ENCODE peak calls at places on chromosomes 13 and 19, in seven cellular contexts. One of them, this sample, is unnamed.

GRCh38 chr13:113954046-113954841 is 19.6 kb downstream of the C13orf46 start:
- DNase-seq in H1: no peak
- DNase-seq in HCT116: no peak
- DNase-seq in IMR-90: no peak
- DNase-seq in HepG2: no peak
- DNase-seq in A549: no peak
- DNase-seq in K562: no peak
- DNase-seq in this sample: no peak

GRCh38 chr19:38862321-38863059 is 12.7 kb upstream of the HNRNPL start:
- DNase-seq in HepG2: no peak
- DNase-seq in A549: no peak
- DNase-seq in H1: no peak
- DNase-seq in IMR-90: no peak
- DNase-seq in K562: no peak
- DNase-seq in HCT116: no peak
- DNase-seq in this sample: no peak

GRCh38 chr19:10454267-10454666 is 33.9 kb downstream of the PDE4A start:
- DNase-seq in A549: no peak
- DNase-seq in H1: peak
- DNase-seq in HCT116: no peak
- DNase-seq in HepG2: no peak
- DNase-seq in K562: peak
- DNase-seq in IMR-90: peak
- DNase-seq in this sample: no peak

GRCh38 chr19:51023946-51024345 is 2.5 kb downstream of the KLK11 start:
- DNase-seq in IMR-90: no peak
- DNase-seq in HepG2: no peak
- DNase-seq in HCT116: no peak
- DNase-seq in K562: no peak
- DNase-seq in A549: no peak
- DNase-seq in H1: no peak
- DNase-seq in this sample: no peak

GRCh38 chr19:12880551-12881171 is 588 bp downstream of the DNASE2 start:
- DNase-seq in K562: no peak
- DNase-seq in HCT116: no peak
- DNase-seq in A549: no peak
- DNase-seq in H1: no peak
- DNase-seq in HepG2: no peak
- DNase-seq in IMR-90: peak
- DNase-seq in this sample: no peak

GRCh38 chr13:30872685-30873443 is 33.2 kb upstream of the MEDAG start:
- DNase-seq in HCT116: no peak
- DNase-seq in IMR-90: peak
- DNase-seq in K562: no peak
- DNase-seq in H1: no peak
- DNase-seq in A549: no peak
- DNase-seq in HepG2: peak
- DNase-seq in this sample: no peak

GRCh38 chr19:48378194-48378570 is 13.2 kb downstream of the KDELR1 start:
- DNase-seq in A549: no peak
- DNase-seq in K562: no peak
- DNase-seq in HCT116: no peak
- DNase-seq in IMR-90: no peak
- DNase-seq in HepG2: no peak
- DNase-seq in H1: no peak
- DNase-seq in this sample: no peak

GRCh38 chr13:113625965-113626661 is 31.9 kb downstream of the ATP4B start:
- DNase-seq in IMR-90: peak
- DNase-seq in H1: no peak
- DNase-seq in HepG2: no peak
- DNase-seq in A549: no peak
- DNase-seq in K562: no peak
- DNase-seq in HCT116: no peak
- DNase-seq in this sample: no peak

GRCh38 chr13:37934339-37935191 is 65.0 kb upstream of the TRPC4 start:
- DNase-seq in IMR-90: no peak
- DNase-seq in HCT116: no peak
- DNase-seq in A549: no peak
- DNase-seq in HepG2: no peak
- DNase-seq in K562: no peak
- DNase-seq in H1: peak
- DNase-seq in this sample: no peak

GRCh38 chr19:1266818-1267440 is 2.2 kb upstream of the CIRBP start:
- DNase-seq in IMR-90: no peak
- DNase-seq in H1: peak
- DNase-seq in A549: peak
- DNase-seq in K562: peak
- DNase-seq in HepG2: no peak
- DNase-seq in HCT116: no peak
- DNase-seq in this sample: no peak

GRCh38 chr13:30850867-30851211 is 55.2 kb upstream of the MEDAG start:
- DNase-seq in H1: no peak
- DNase-seq in K562: no peak
- DNase-seq in HCT116: no peak
- DNase-seq in HepG2: peak
- DNase-seq in A549: no peak
- DNase-seq in IMR-90: no peak
- DNase-seq in this sample: no peak

GRCh38 chr13:98940325-98940724 is 37.5 kb downstream of the DOCK9 start:
- DNase-seq in IMR-90: no peak
- DNase-seq in A549: no peak
- DNase-seq in HCT116: no peak
- DNase-seq in H1: no peak
- DNase-seq in HepG2: no peak
- DNase-seq in K562: no peak
- DNase-seq in this sample: no peak

GRCh38 chr19:18726417-18726767 is 42.9 kb downstream of the CRTC1 start:
- DNase-seq in HepG2: no peak
- DNase-seq in K562: no peak
- DNase-seq in HCT116: no peak
- DNase-seq in A549: no peak
- DNase-seq in H1: no peak
- DNase-seq in IMR-90: no peak
- DNase-seq in this sample: no peak

GRCh38 chr19:18729933-18730530 is 46.6 kb downstream of the CRTC1 start:
- DNase-seq in IMR-90: no peak
- DNase-seq in HepG2: no peak
- DNase-seq in H1: no peak
- DNase-seq in A549: no peak
- DNase-seq in K562: no peak
- DNase-seq in HCT116: no peak
- DNase-seq in this sample: no peak

GRCh38 chr19:18723871-18724377 is 40.4 kb downstream of the CRTC1 start:
- DNase-seq in H1: no peak
- DNase-seq in HepG2: no peak
- DNase-seq in HCT116: no peak
- DNase-seq in IMR-90: no peak
- DNase-seq in A549: no peak
- DNase-seq in K562: no peak
- DNase-seq in this sample: no peak

GRCh38 chr19:18726846-18727245 is 43.4 kb downstream of the CRTC1 start:
- DNase-seq in A549: no peak
- DNase-seq in K562: no peak
- DNase-seq in IMR-90: no peak
- DNase-seq in H1: no peak
- DNase-seq in HCT116: no peak
- DNase-seq in HepG2: no peak
- DNase-seq in this sample: no peak

DNA sequence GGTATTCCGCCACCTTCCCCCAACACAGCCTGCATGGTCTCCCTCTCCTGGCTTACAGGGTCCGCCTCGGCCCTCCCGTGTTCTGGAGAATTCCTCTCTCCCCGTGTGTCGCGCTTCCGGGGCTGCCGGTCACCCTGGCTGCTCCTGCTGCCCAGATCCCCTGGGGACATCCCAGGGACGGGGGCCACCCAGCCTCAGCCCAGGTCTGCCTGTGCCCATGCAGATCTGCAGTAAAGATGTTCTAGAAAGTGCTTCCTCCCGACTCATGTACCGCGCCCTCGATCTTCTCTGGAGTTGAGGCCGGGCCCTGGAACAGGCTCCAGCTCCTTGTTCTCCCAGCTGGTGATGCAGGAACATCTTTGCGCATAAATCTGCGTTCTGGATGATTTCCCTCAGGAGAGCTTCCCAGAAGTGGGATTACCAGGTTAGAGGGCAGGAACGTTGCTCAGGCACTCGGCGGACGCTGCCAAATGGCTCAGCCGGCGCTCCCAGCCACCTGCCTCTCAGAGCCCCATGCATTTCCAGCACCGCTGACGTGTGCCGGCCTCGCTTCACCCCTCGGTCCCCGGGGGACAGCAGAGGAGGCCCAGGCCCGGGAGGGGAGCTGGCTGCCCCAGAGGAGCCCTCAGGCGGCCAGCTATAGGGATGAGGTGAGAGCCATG is 42.4 kb downstream of the CRTC1 start:
- DNase-seq in HepG2: no peak
- DNase-seq in IMR-90: no peak
- DNase-seq in HCT116: no peak
- DNase-seq in A549: no peak
- DNase-seq in K562: no peak
- DNase-seq in H1: no peak
- DNase-seq in this sample: no peak
- TF ChIP-seq CEBPB in HepG2: no peak
- TF ChIP-seq CEBPB in IMR-90: no peak
- TF ChIP-seq CEBPB in HCT116: no peak
- TF ChIP-seq CEBPB in A549: no peak
- TF ChIP-seq CEBPB in K562: no peak
- TF ChIP-seq CEBPB in H1: no peak
- TF ChIP-seq CEBPB in this sample: no peak

GRCh38 chr13:27920677-27921420 is 1.0 kb downstream of the PDX1 start:
- DNase-seq in IMR-90: peak
- DNase-seq in HepG2: no peak
- DNase-seq in HCT116: no peak
- DNase-seq in K562: no peak
- DNase-seq in H1: peak
- DNase-seq in A549: peak
- DNase-seq in this sample: no peak

GRCh38 chr13:27919934-27920676 is at the start of gene PDX1:
- DNase-seq in A549: peak
- DNase-seq in IMR-90: no peak
- DNase-seq in H1: peak
- DNase-seq in HCT116: no peak
- DNase-seq in K562: no peak
- DNase-seq in HepG2: no peak
- DNase-seq in this sample: no peak

GRCh38 chr13:27918918-27919255 is 913 bp upstream of the PDX1 start:
- DNase-seq in HCT116: no peak
- DNase-seq in HepG2: no peak
- DNase-seq in IMR-90: no peak
- DNase-seq in K562: no peak
- DNase-seq in A549: no peak
- DNase-seq in H1: peak
- DNase-seq in this sample: no peak

GRCh38 chr13:27918041-27918917 is 1.5 kb upstream of the PDX1 start:
- DNase-seq in H1: peak
- DNase-seq in A549: no peak
- DNase-seq in K562: no peak
- DNase-seq in IMR-90: no peak
- DNase-seq in HepG2: no peak
- DNase-seq in HCT116: no peak
- DNase-seq in this sample: no peak

GRCh38 chr13:27919299-27919933 is 384 bp upstream of the PDX1 start:
- DNase-seq in K562: peak
- DNase-seq in IMR-90: no peak
- DNase-seq in HepG2: peak
- DNase-seq in H1: no peak
- DNase-seq in A549: no peak
- DNase-seq in HCT116: peak
- DNase-seq in this sample: no peak
- TF ChIP-seq CEBPB in K562: no peak
- TF ChIP-seq CEBPB in IMR-90: no peak
- TF ChIP-seq CEBPB in HepG2: no peak
- TF ChIP-seq CEBPB in H1: no peak
- TF ChIP-seq CEBPB in A549: no peak
- TF ChIP-seq CEBPB in HCT116: no peak
- TF ChIP-seq CEBPB in this sample: no peak

GRCh38 chr13:49225358-49226042 is 5.4 kb downstream of the MLNR start:
- DNase-seq in H1: no peak
- DNase-seq in IMR-90: no peak
- DNase-seq in A549: no peak
- DNase-seq in HepG2: peak
- DNase-seq in HCT116: no peak
- DNase-seq in K562: no peak
- DNase-seq in this sample: no peak
- TF ChIP-seq CEBPB in H1: peak
- TF ChIP-seq CEBPB in IMR-90: peak
- TF ChIP-seq CEBPB in A549: no peak
- TF ChIP-seq CEBPB in HepG2: peak
- TF ChIP-seq CEBPB in HCT116: no peak
- TF ChIP-seq CEBPB in K562: peak
- TF ChIP-seq CEBPB in this sample: no peak

GRCh38 chr13:45361596-45362206 is 20.7 kb upstream of the TPT1 start:
- DNase-seq in IMR-90: peak
- DNase-seq in H1: no peak
- DNase-seq in K562: peak
- DNase-seq in HCT116: peak
- DNase-seq in HepG2: no peak
- DNase-seq in A549: peak
- DNase-seq in this sample: no peak

GRCh38 chr13:45362939-45363338 is 22.0 kb upstream of the TPT1 start:
- DNase-seq in A549: no peak
- DNase-seq in H1: peak
- DNase-seq in K562: peak
- DNase-seq in HCT116: no peak
- DNase-seq in HepG2: peak
- DNase-seq in IMR-90: no peak
- DNase-seq in this sample: no peak

GRCh38 chr13:45353895-45354294 is 12.9 kb upstream of the TPT1 start:
- DNase-seq in IMR-90: no peak
- DNase-seq in H1: no peak
- DNase-seq in HepG2: no peak
- DNase-seq in HCT116: no peak
- DNase-seq in A549: no peak
- DNase-seq in K562: no peak
- DNase-seq in this sample: no peak

GRCh38 chr13:45352031-45352430 is 11.0 kb upstream of the TPT1 start:
- DNase-seq in K562: no peak
- DNase-seq in A549: no peak
- DNase-seq in HCT116: no peak
- DNase-seq in IMR-90: no peak
- DNase-seq in H1: no peak
- DNase-seq in HepG2: no peak
- DNase-seq in this sample: no peak

DNA sequence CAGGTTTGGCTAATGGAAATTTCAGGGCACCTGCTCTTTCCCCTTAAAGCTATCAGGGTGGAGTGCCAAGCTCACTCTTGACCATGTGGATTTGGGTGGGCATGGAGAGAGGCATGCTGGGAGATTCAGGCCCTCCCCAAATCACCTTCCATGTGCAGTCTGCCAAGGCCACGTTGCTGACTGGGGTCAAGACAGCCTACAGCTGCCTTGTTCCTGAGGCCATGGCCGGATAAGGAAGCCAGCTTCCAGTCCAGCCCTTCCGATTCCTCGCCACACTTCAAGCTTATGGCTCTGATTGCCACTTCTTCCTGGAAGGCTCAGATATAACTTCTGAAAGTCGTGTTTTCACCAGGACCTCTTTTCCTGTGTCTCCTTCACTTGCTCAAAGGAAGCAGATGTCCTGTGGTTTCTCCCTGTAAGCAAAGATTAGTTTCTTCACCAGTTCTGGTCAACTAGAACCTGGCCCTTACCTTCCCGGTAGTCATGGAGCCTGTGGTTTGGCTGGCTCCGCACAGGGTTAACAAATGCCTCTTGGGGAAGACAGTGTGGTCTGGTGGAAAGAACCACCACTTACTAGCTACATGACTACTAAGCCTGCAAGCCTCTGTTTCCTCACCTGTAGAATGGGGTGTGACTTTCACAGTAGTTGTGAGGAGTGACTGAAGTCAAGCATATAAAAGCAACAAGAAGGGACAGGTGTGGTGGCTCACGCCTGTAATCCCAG is 16.1 kb upstream of the TPT1 start:
- DNase-seq in HCT116: no peak
- DNase-seq in A549: no peak
- DNase-seq in K562: no peak
- DNase-seq in H1: no peak
- DNase-seq in HepG2: no peak
- DNase-seq in IMR-90: no peak
- DNase-seq in this sample: no peak
- TF ChIP-seq CEBPB in HCT116: no peak
- TF ChIP-seq CEBPB in A549: no peak
- TF ChIP-seq CEBPB in K562: no peak
- TF ChIP-seq CEBPB in H1: no peak
- TF ChIP-seq CEBPB in HepG2: no peak
- TF ChIP-seq CEBPB in IMR-90: no peak
- TF ChIP-seq CEBPB in this sample: no peak

This sample was measured in GM12878.